ENCODE peak calls at places on chromosomes 4 and X, in nine cellular contexts. One of them, this sample, is unnamed.

GRCh38 chr4:94732358-94732698 is 25.4 kb upstream of the BMPR1B start:
- DNase-seq in sigmoid colon: no peak
- DNase-seq in fibroblast of mammary gland: no peak
- DNase-seq in cardiac muscle cell: no peak
- DNase-seq in lower leg skin: no peak
- DNase-seq in CD8-positive, alpha-beta T cell: no peak
- DNase-seq in cardiac fibroblast: no peak
- DNase-seq in neural progenitor cell: no peak
- DNase-seq in fibroblast of the aortic adventitia: no peak
- DNase-seq in this sample: no peak

GRCh38 chrX:1535241-1536041 is 1.5 kb downstream of the P2RY8 start:
- DNase-seq in fibroblast of the aortic adventitia: no peak
- DNase-seq in CD8-positive, alpha-beta T cell: peak; percentile 23
- DNase-seq in neural progenitor cell: no peak
- DNase-seq in sigmoid colon: no peak
- DNase-seq in fibroblast of mammary gland: no peak
- DNase-seq in cardiac muscle cell: no peak
- DNase-seq in cardiac fibroblast: no peak
- DNase-seq in lower leg skin: peak; percentile 81
- DNase-seq in this sample: no peak

GRCh38 chr4:114883641-114884040 is 229.8 kb downstream of the NDST4 start:
- DNase-seq in sigmoid colon: no peak
- DNase-seq in CD8-positive, alpha-beta T cell: no peak
- DNase-seq in fibroblast of the aortic adventitia: no peak
- DNase-seq in lower leg skin: no peak
- DNase-seq in neural progenitor cell: no peak
- DNase-seq in cardiac muscle cell: no peak
- DNase-seq in cardiac fibroblast: no peak
- DNase-seq in fibroblast of mammary gland: no peak
- DNase-seq in this sample: no peak

GRCh38 chr4:94744830-94745229 is 12.9 kb upstream of the BMPR1B start:
- DNase-seq in cardiac muscle cell: no peak
- DNase-seq in neural progenitor cell: no peak
- DNase-seq in CD8-positive, alpha-beta T cell: no peak
- DNase-seq in lower leg skin: no peak
- DNase-seq in fibroblast of the aortic adventitia: no peak
- DNase-seq in sigmoid colon: no peak
- DNase-seq in cardiac fibroblast: no peak
- DNase-seq in fibroblast of mammary gland: no peak
- DNase-seq in this sample: no peak

GRCh38 chr4:69147334-69147733 is 51.1 kb downstream of the UGT2B7 start:
- DNase-seq in lower leg skin: no peak
- DNase-seq in fibroblast of mammary gland: no peak
- DNase-seq in cardiac muscle cell: no peak
- DNase-seq in cardiac fibroblast: no peak
- DNase-seq in fibroblast of the aortic adventitia: no peak
- DNase-seq in sigmoid colon: no peak
- DNase-seq in neural progenitor cell: no peak
- DNase-seq in CD8-positive, alpha-beta T cell: no peak
- DNase-seq in this sample: no peak

GRCh38 chr4:55092504-55092903 is 32.9 kb downstream of the KDR start:
- DNase-seq in sigmoid colon: no peak
- DNase-seq in cardiac muscle cell: no peak
- DNase-seq in fibroblast of the aortic adventitia: no peak
- DNase-seq in lower leg skin: no peak
- DNase-seq in neural progenitor cell: no peak
- DNase-seq in fibroblast of mammary gland: no peak
- DNase-seq in cardiac fibroblast: no peak
- DNase-seq in CD8-positive, alpha-beta T cell: no peak
- DNase-seq in this sample: no peak

GRCh38 chr4:7430368-7430964 is 4.3 kb downstream of the PSAPL1 start:
- DNase-seq in fibroblast of mammary gland: no peak
- DNase-seq in CD8-positive, alpha-beta T cell: no peak
- DNase-seq in neural progenitor cell: peak; percentile 49
- DNase-seq in lower leg skin: peak; percentile 84
- DNase-seq in cardiac fibroblast: no peak
- DNase-seq in cardiac muscle cell: no peak
- DNase-seq in sigmoid colon: peak; percentile 57
- DNase-seq in fibroblast of the aortic adventitia: no peak
- DNase-seq in this sample: no peak

GRCh38 chrX:70525733-70526132 is 81.1 kb downstream of the DLG3 start:
- DNase-seq in lower leg skin: no peak
- DNase-seq in neural progenitor cell: no peak
- DNase-seq in fibroblast of mammary gland: no peak
- DNase-seq in sigmoid colon: no peak
- DNase-seq in cardiac muscle cell: no peak
- DNase-seq in fibroblast of the aortic adventitia: no peak
- DNase-seq in CD8-positive, alpha-beta T cell: no peak
- DNase-seq in cardiac fibroblast: no peak
- DNase-seq in this sample: no peak

GRCh38 chr4:130478406-130478805 is 1382.5 kb downstream of the C4orf33 start:
- DNase-seq in lower leg skin: no peak
- DNase-seq in sigmoid colon: no peak
- DNase-seq in cardiac muscle cell: peak; percentile 87
- DNase-seq in fibroblast of the aortic adventitia: peak; percentile 69
- DNase-seq in fibroblast of mammary gland: peak; percentile 83
- DNase-seq in CD8-positive, alpha-beta T cell: no peak
- DNase-seq in cardiac fibroblast: peak; percentile 96
- DNase-seq in neural progenitor cell: no peak
- DNase-seq in this sample: peak; percentile 84

GRCh38 chr4:142016031-142016430 is 379.6 kb downstream of the IL15 start:
- DNase-seq in lower leg skin: no peak
- DNase-seq in neural progenitor cell: no peak
- DNase-seq in CD8-positive, alpha-beta T cell: no peak
- DNase-seq in cardiac muscle cell: no peak
- DNase-seq in cardiac fibroblast: no peak
- DNase-seq in fibroblast of mammary gland: no peak
- DNase-seq in sigmoid colon: no peak
- DNase-seq in fibroblast of the aortic adventitia: no peak
- DNase-seq in this sample: peak; percentile 3

GRCh38 chr4:142021761-142022160 is 385.4 kb downstream of the IL15 start:
- DNase-seq in CD8-positive, alpha-beta T cell: no peak
- DNase-seq in sigmoid colon: no peak
- DNase-seq in lower leg skin: no peak
- DNase-seq in fibroblast of the aortic adventitia: no peak
- DNase-seq in fibroblast of mammary gland: no peak
- DNase-seq in neural progenitor cell: no peak
- DNase-seq in cardiac fibroblast: no peak
- DNase-seq in cardiac muscle cell: no peak
- DNase-seq in this sample: no peak

DNA sequence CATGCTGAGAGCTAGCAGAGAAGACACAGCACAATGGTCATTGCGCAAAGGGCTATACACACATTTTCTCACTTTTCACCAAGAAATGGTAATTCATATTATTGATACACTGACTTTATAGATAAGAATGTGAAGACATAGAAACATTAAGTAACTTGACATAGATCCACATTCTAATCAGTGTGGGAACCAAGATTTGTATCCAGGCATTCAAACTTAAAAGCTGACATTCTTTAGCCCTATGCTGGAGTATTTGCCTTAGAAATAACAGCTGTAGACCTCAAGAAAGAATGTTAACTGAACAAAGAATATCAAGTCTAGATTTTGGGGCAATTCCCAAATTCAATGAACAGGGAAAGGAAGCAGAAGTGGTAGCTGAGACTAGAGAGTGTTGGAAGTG is 384.8 kb downstream of the IL15 start:
- DNase-seq in fibroblast of the aortic adventitia: peak; percentile 22
- DNase-seq in neural progenitor cell: no peak
- DNase-seq in fibroblast of mammary gland: no peak
- DNase-seq in lower leg skin: no peak
- DNase-seq in sigmoid colon: no peak
- DNase-seq in cardiac muscle cell: no peak
- DNase-seq in CD8-positive, alpha-beta T cell: no peak
- DNase-seq in cardiac fibroblast: no peak
- DNase-seq in this sample: no peak
- H3K4me3 ChIP-seq in fibroblast of the aortic adventitia: no peak overlapping the region
- H3K4me3 ChIP-seq in neural progenitor cell: no peak overlapping the region
- H3K4me3 ChIP-seq in fibroblast of mammary gland: no peak overlapping the region
- H3K4me3 ChIP-seq in lower leg skin: no peak overlapping the region
- H3K4me3 ChIP-seq in sigmoid colon: no peak overlapping the region
- H3K4me3 ChIP-seq in cardiac muscle cell: no peak overlapping the region
- H3K4me3 ChIP-seq in CD8-positive, alpha-beta T cell: no peak overlapping the region
- H3K4me3 ChIP-seq in cardiac fibroblast: no peak overlapping the region
- H3K4me3 ChIP-seq in this sample: no peak overlapping the region

GRCh38 chr4:5892321-5893012 is 419 bp downstream of the CRMP1 start:
- DNase-seq in cardiac fibroblast: no peak
- DNase-seq in lower leg skin: peak; percentile 45
- DNase-seq in fibroblast of mammary gland: no peak
- DNase-seq in cardiac muscle cell: no peak
- DNase-seq in CD8-positive, alpha-beta T cell: no peak
- DNase-seq in fibroblast of the aortic adventitia: no peak
- DNase-seq in neural progenitor cell: peak; percentile 34
- DNase-seq in sigmoid colon: no peak
- DNase-seq in this sample: no peak
- H3K4me3 ChIP-seq in cardiac fibroblast: no peak overlapping the region
- H3K4me3 ChIP-seq in lower leg skin: no peak overlapping the region
- H3K4me3 ChIP-seq in fibroblast of mammary gland: no peak overlapping the region
- H3K4me3 ChIP-seq in cardiac muscle cell: no peak overlapping the region
- H3K4me3 ChIP-seq in CD8-positive, alpha-beta T cell: no peak overlapping the region
- H3K4me3 ChIP-seq in fibroblast of the aortic adventitia: no peak overlapping the region
- H3K4me3 ChIP-seq in neural progenitor cell: peak overlapping the region; percentile 40
- H3K4me3 ChIP-seq in sigmoid colon: no peak overlapping the region
- H3K4me3 ChIP-seq in this sample: no peak overlapping the region

GRCh38 chr4:183758006-183758734 is 99.1 kb downstream of the TRAPPC11 start:
- DNase-seq in sigmoid colon: no peak
- DNase-seq in lower leg skin: no peak
- DNase-seq in neural progenitor cell: peak; percentile 37
- DNase-seq in fibroblast of the aortic adventitia: peak; percentile 5
- DNase-seq in CD8-positive, alpha-beta T cell: no peak
- DNase-seq in cardiac fibroblast: peak; percentile 25
- DNase-seq in fibroblast of mammary gland: peak; percentile 21
- DNase-seq in cardiac muscle cell: peak; percentile 66
- DNase-seq in this sample: no peak
- H3K4me3 ChIP-seq in sigmoid colon: no peak overlapping the region
- H3K4me3 ChIP-seq in lower leg skin: no peak overlapping the region
- H3K4me3 ChIP-seq in neural progenitor cell: peak overlapping the region; percentile 14
- H3K4me3 ChIP-seq in fibroblast of the aortic adventitia: no peak overlapping the region
- H3K4me3 ChIP-seq in CD8-positive, alpha-beta T cell: no peak overlapping the region
- H3K4me3 ChIP-seq in cardiac fibroblast: peak overlapping the region; percentile 17
- H3K4me3 ChIP-seq in fibroblast of mammary gland: no peak overlapping the region
- H3K4me3 ChIP-seq in cardiac muscle cell: no peak overlapping the region
- H3K4me3 ChIP-seq in this sample: no peak overlapping the region

GRCh38 chr4:128286474-128287158 is 997 bp downstream of the PGRMC2 start:
- DNase-seq in cardiac muscle cell: peak; percentile 51
- DNase-seq in cardiac fibroblast: peak; percentile 56
- DNase-seq in fibroblast of mammary gland: peak; percentile 48
- DNase-seq in lower leg skin: no peak
- DNase-seq in sigmoid colon: no peak
- DNase-seq in neural progenitor cell: peak; percentile 34
- DNase-seq in fibroblast of the aortic adventitia: peak; percentile 66
- DNase-seq in CD8-positive, alpha-beta T cell: no peak
- DNase-seq in this sample: no peak
- H3K4me3 ChIP-seq in cardiac muscle cell: peak overlapping the region; percentile 74
- H3K4me3 ChIP-seq in cardiac fibroblast: peak overlapping the region; percentile 78
- H3K4me3 ChIP-seq in fibroblast of mammary gland: peak overlapping the region; percentile 69
- H3K4me3 ChIP-seq in lower leg skin: peak overlapping the region; percentile 59
- H3K4me3 ChIP-seq in sigmoid colon: peak overlapping the region; percentile 86
- H3K4me3 ChIP-seq in neural progenitor cell: peak overlapping the region; percentile 85
- H3K4me3 ChIP-seq in fibroblast of the aortic adventitia: peak overlapping the region; percentile 84
- H3K4me3 ChIP-seq in CD8-positive, alpha-beta T cell: peak overlapping the region; percentile 61
- H3K4me3 ChIP-seq in this sample: peak overlapping the region; percentile 87

GRCh38 chr4:26238426-26238781 is 82.4 kb upstream of the RBPJ start:
- DNase-seq in sigmoid colon: no peak
- DNase-seq in cardiac fibroblast: no peak
- DNase-seq in cardiac muscle cell: no peak
- DNase-seq in fibroblast of mammary gland: peak; percentile 18
- DNase-seq in fibroblast of the aortic adventitia: no peak
- DNase-seq in lower leg skin: no peak
- DNase-seq in neural progenitor cell: no peak
- DNase-seq in CD8-positive, alpha-beta T cell: no peak
- DNase-seq in this sample: no peak
- H3K4me3 ChIP-seq in sigmoid colon: no peak overlapping the region
- H3K4me3 ChIP-seq in cardiac fibroblast: no peak overlapping the region
- H3K4me3 ChIP-seq in cardiac muscle cell: no peak overlapping the region
- H3K4me3 ChIP-seq in fibroblast of mammary gland: no peak overlapping the region
- H3K4me3 ChIP-seq in fibroblast of the aortic adventitia: no peak overlapping the region
- H3K4me3 ChIP-seq in lower leg skin: no peak overlapping the region
- H3K4me3 ChIP-seq in neural progenitor cell: peak overlapping the region; percentile 23
- H3K4me3 ChIP-seq in CD8-positive, alpha-beta T cell: no peak overlapping the region
- H3K4me3 ChIP-seq in this sample: no peak overlapping the region

DNA sequence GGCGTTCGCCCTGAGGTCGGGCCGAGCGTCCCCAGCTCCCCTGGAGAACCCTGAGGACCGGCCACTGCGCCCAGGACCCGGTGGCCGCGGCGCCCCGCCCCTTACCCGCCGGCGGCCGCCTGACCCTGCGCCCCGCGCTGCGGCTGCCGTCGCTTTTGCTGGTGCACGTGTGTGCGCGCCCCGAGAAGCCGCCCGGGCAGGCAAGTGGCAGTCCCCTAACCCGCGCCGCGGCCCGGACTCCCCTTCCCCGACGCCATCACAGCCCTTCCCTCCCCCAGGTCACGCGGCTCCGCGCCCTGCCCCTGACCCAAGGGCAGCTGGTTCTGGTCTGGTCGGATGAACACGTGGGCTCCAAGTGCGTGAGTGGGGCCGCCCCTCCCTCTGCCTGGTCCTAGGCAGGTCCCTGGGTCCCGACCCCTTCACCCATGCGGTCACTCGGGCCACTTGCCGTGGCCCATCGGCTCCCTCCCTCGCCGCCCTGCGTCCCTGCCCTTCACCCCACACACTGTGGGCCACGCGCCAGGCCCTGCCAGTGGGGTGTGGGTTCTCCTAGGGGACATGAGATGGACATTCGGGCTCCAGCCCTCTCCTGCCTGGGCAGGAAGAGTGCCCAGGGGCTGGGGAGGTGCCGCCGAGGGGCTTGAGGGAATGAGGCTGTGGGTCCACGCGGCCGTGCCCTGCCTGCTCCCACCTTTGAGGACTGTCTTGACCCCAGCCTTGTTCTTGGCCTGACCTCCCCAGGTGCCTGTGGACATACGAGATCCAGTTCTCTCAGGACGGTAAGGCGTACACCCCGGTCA is 8.0 kb upstream of the FGFRL1 start:
- DNase-seq in cardiac fibroblast: no peak
- DNase-seq in fibroblast of mammary gland: no peak
- DNase-seq in sigmoid colon: no peak
- DNase-seq in neural progenitor cell: peak; percentile 62
- DNase-seq in CD8-positive, alpha-beta T cell: no peak
- DNase-seq in cardiac muscle cell: no peak
- DNase-seq in lower leg skin: no peak
- DNase-seq in fibroblast of the aortic adventitia: no peak
- DNase-seq in this sample: no peak
- H3K4me3 ChIP-seq in cardiac fibroblast: no peak overlapping the region
- H3K4me3 ChIP-seq in fibroblast of mammary gland: no peak overlapping the region
- H3K4me3 ChIP-seq in sigmoid colon: no peak overlapping the region
- H3K4me3 ChIP-seq in neural progenitor cell: peak overlapping the region; percentile 40
- H3K4me3 ChIP-seq in CD8-positive, alpha-beta T cell: no peak overlapping the region
- H3K4me3 ChIP-seq in cardiac muscle cell: peak overlapping the region; percentile 13
- H3K4me3 ChIP-seq in lower leg skin: no peak overlapping the region
- H3K4me3 ChIP-seq in fibroblast of the aortic adventitia: no peak overlapping the region
- H3K4me3 ChIP-seq in this sample: no peak overlapping the region

GRCh38 chr4:102819588-102820365 is 7.6 kb downstream of the UBE2D3 start:
- DNase-seq in cardiac fibroblast: peak; percentile 33
- DNase-seq in neural progenitor cell: no peak
- DNase-seq in fibroblast of mammary gland: peak; percentile 20
- DNase-seq in CD8-positive, alpha-beta T cell: no peak
- DNase-seq in cardiac muscle cell: no peak
- DNase-seq in sigmoid colon: no peak
- DNase-seq in lower leg skin: no peak
- DNase-seq in fibroblast of the aortic adventitia: no peak
- DNase-seq in this sample: no peak
- H3K4me3 ChIP-seq in cardiac fibroblast: no peak overlapping the region
- H3K4me3 ChIP-seq in neural progenitor cell: no peak overlapping the region
- H3K4me3 ChIP-seq in fibroblast of mammary gland: no peak overlapping the region
- H3K4me3 ChIP-seq in CD8-positive, alpha-beta T cell: peak overlapping the region; percentile 25
- H3K4me3 ChIP-seq in cardiac muscle cell: no peak overlapping the region
- H3K4me3 ChIP-seq in sigmoid colon: no peak overlapping the region
- H3K4me3 ChIP-seq in lower leg skin: no peak overlapping the region
- H3K4me3 ChIP-seq in fibroblast of the aortic adventitia: no peak overlapping the region
- H3K4me3 ChIP-seq in this sample: no peak overlapping the region